ENCODE peak calls at places on chromosome 9, in four cellular contexts. P is stimulated activated naive B cell treated with anti-CD40 and anti-IgM and Interleukin-4, amounts not matched to agents 10 μg/mL and 1 μg/mL and 100 μg/mL, for 72 hours; T is NCI-H1694 treated with DMSO at 0.1 percent for 48 hours; B is GM23248. R is an unnamed sample.

GRCh38 chr9:18390393-18390792 is 83.6 kb upstream of the ADAMTSL1 start:
- DNase-seq in P (no peak), T (no peak), B (peak; percentile 84), R (no peak)

GRCh38 chr9:34994429-34995287 is 5.1 kb downstream of the DNAJB5 start:
- DNase-seq in P (no peak), T (peak; percentile 48), B (peak; percentile 71), R (peak; percentile 84)

GRCh38 chr9:113373676-113374392 is 3.0 kb downstream of the HDHD3 start:
- DNase-seq in P (no peak), T (no peak), B (no peak), R (no peak)

GRCh38 chr9:90894956-90895687 is 93.5 kb downstream of the SYK start:
- DNase-seq in P (no peak), T (no peak), B (peak; percentile 38), R (no peak)

GRCh38 chr9:89553451-89554020 is 51.3 kb upstream of the GADD45G start:
- DNase-seq in P (no peak), T (no peak), B (no peak), R (no peak)

GRCh38 chr9:80550181-80550580 is 978.4 kb downstream of the TLE4 start:
- DNase-seq in P (no peak), T (no peak), B (no peak), R (no peak)

GRCh38 chr9:27329292-27329691 is 32.3 kb upstream of the EQTN start:
- DNase-seq in P (no peak), T (no peak), B (no peak), R (no peak)

GRCh38 chr9:79080536-79080935 is 491.2 kb upstream of the TLE4 start:
- DNase-seq in P (no peak), T (no peak), B (no peak), R (no peak)

GRCh38 chr9:27303219-27303618 is 6.3 kb upstream of the EQTN start:
- DNase-seq in P (no peak), T (no peak), B (peak; percentile 27), R (no peak)

GRCh38 chr9:111175350-111175749 is 137.1 kb upstream of the LPAR1 start:
- DNase-seq in P (no peak), T (no peak), B (no peak), R (no peak)

GRCh38 chr9:107043886-107044285 is 180.9 kb downstream of the ZNF462 start:
- DNase-seq in P (no peak), T (peak; percentile 12), B (no peak), R (peak; percentile 87)

GRCh38 chr9:23123048-23123632 is 676.5 kb downstream of the DMRTA1 start:
- DNase-seq in P (no peak), T (peak; percentile 6), B (peak; percentile 53), R (peak; percentile 13)

GRCh38 chr9:124286292-124286931 is 28.7 kb downstream of the NEK6 start:
- DNase-seq in P (peak; percentile 82), T (no peak), B (peak; percentile 88), R (no peak)

GRCh38 chr9:129442791-129443511 is 177.9 kb downstream of the C9orf50 start:
- DNase-seq in P (no peak), T (no peak), B (no peak), R (no peak)

GRCh38 chr9:89602978-89603628 is 1.7 kb upstream of the GADD45G start:
- DNase-seq in P (peak; percentile 79), T (peak; percentile 82), B (peak; percentile 88), R (peak; percentile 88)

GRCh38 chr9:129027224-129027684 is 877 bp downstream of the SH3GLB2 start:
- DNase-seq in P (no peak), T (no peak), B (peak; percentile 38), R (no peak)

GRCh38 chr9:88995205-88995604 is 3.9 kb downstream of the S1PR3 start:
- DNase-seq in P (no peak), T (no peak), B (no peak), R (no peak)

GRCh38 chr9:35814106-35814840 is 569 bp downstream of the HINT2 start:
- DNase-seq in P (peak; percentile 51), T (peak; percentile 32), B (peak; percentile 86), R (peak; percentile 63)

GRCh38 chr9:32703635-32704034 is 68.2 kb upstream of the TAF1L start:
- DNase-seq in P (no peak), T (peak; percentile 3), B (peak; percentile 18), R (no peak)

GRCh38 chr9:14293801-14294200 is 20.1 kb downstream of the NFIB start:
- DNase-seq in P (no peak), T (no peak), B (no peak), R (no peak)

GRCh38 chr9:132124800-132125199 is 37.1 kb upstream of the NTNG2 start:
- DNase-seq in P (no peak), T (no peak), B (no peak), R (no peak)

GRCh38 chr9:42388146-42388690 is 204.8 kb downstream of the SPATA31A6 start:
- DNase-seq in P (no peak), T (no peak), B (no peak), R (peak; percentile 3)

GRCh38 chr9:93083592-93084470 is 12.2 kb upstream of the CARD19 start:
- DNase-seq in P (no peak), T (no peak), B (no peak), R (no peak)

GRCh38 chr9:112546149-112547012 is 59.8 kb downstream of the KIAA1958 start:
- DNase-seq in P (peak; percentile 2), T (no peak), B (peak; percentile 61), R (no peak)

GRCh38 chr9:91844170-91844569 is 105.9 kb downstream of the ROR2 start:
- DNase-seq in P (no peak), T (no peak), B (peak; percentile 56), R (no peak)

GRCh38 chr9:1647776-1648175 is 367.4 kb upstream of the SMARCA2 start:
- DNase-seq in P (no peak), T (no peak), B (peak; percentile 53), R (no peak)

GRCh38 chr9:128917151-128917849 is 3.5 kb upstream of the PHYHD1 start:
- DNase-seq in P (no peak), T (no peak), B (peak; percentile 82), R (peak; percentile 87)

GRCh38 chr9:137304383-137305059 is 2.5 kb upstream of the NRARP start:
- DNase-seq in P (no peak), T (no peak), B (no peak), R (no peak)

GRCh38 chr9:38417003-38417965 is 7.0 kb downstream of the IGFBPL1 start:
- DNase-seq in P (no peak), T (peak; percentile 56), B (peak; percentile 29), R (no peak)

GRCh38 chr9:92350740-92351133 is 25.0 kb downstream of the CENPP start:
- DNase-seq in P (no peak), T (no peak), B (no peak), R (no peak)

GRCh38 chr9:137439158-137439714 is 1.9 kb downstream of the ENTPD8 start:
- DNase-seq in P (no peak), T (no peak), B (no peak), R (no peak)

GRCh38 chr9:92607773-92608172 is 62.2 kb downstream of the IPPK start:
- DNase-seq in P (no peak), T (no peak), B (peak; percentile 85), R (no peak)

GRCh38 chr9:127776195-127776918 is 2.1 kb downstream of the SH2D3C start:
- DNase-seq in P (peak; percentile 75), T (no peak), B (no peak), R (no peak)

R was measured in cerebellum.